ENCODE peak calls at places on chromosomes 5 and 9, in five cellular contexts. Z is GM13976; Q is IMR-90; Y is CD8-positive, alpha-beta T cell; K is endodermal cell. V is an unnamed sample.

GRCh38 chr5:147534172-147534951 is 24.5 kb upstream of the DPYSL3 start:
- DNase-seq in Z (no peak), Q (peak; percentile 77), Y (no peak), K (no peak), V (no peak)

GRCh38 chr5:180021900-180022299 is 49.7 kb downstream of the RNF130 start:
- DNase-seq in Z (no peak), Q (no peak), Y (no peak), K (no peak), V (no peak)

GRCh38 chr5:109865636-109866035 is 175.9 kb downstream of the MAN2A1 start:
- DNase-seq in Z (no peak), Q (peak; percentile 98), Y (no peak), K (no peak), V (no peak)

GRCh38 chr9:111163738-111164399 is 125.6 kb upstream of the LPAR1 start:
- DNase-seq in Z (no peak), Q (peak; percentile 7), Y (no peak), K (no peak), V (no peak)

GRCh38 chr9:111872886-111873285 is 23.7 kb upstream of the UGCG start:
- DNase-seq in Z (no peak), Q (no peak), Y (no peak), K (peak; percentile 76), V (no peak)

GRCh38 chr5:7872517-7873149 is 3.7 kb downstream of the MTRR start:
- DNase-seq in Z (no peak), Q (peak; percentile 45), Y (no peak), K (no peak), V (no peak)

GRCh38 chr9:108704156-108704852 is 151.5 kb downstream of the ACTL7B start:
- DNase-seq in Z (no peak), Q (no peak), Y (no peak), K (no peak), V (no peak)

GRCh38 chr5:175337680-175338079 is 106.3 kb downstream of the DRD1 start:
- DNase-seq in Z (no peak), Q (no peak), Y (no peak), K (no peak), V (no peak)

GRCh38 chr5:40171971-40172370 is 507.7 kb upstream of the PTGER4 start:
- DNase-seq in Z (no peak), Q (peak; percentile 81), Y (no peak), K (no peak), V (no peak)

GRCh38 chr5:64628901-64629300 is 61.4 kb upstream of the SHISAL2B start:
- DNase-seq in Z (no peak), Q (peak; percentile 31), Y (no peak), K (no peak), V (no peak)

GRCh38 chr5:6583049-6583880 is 49.6 kb downstream of the NSUN2 start:
- DNase-seq in Z (peak; percentile 75), Q (no peak), Y (no peak), K (peak; percentile 80), V (peak; percentile 76)

GRCh38 chr9:132672413-132672690 is 2.1 kb downstream of the GTF3C4 start:
- DNase-seq in Z (no peak), Q (peak; percentile 26), Y (no peak), K (no peak), V (no peak)

GRCh38 chr9:132674485-132674884 is 4.2 kb downstream of the GTF3C4 start:
- DNase-seq in Z (no peak), Q (no peak), Y (no peak), K (no peak), V (no peak)

GRCh38 chr9:132670816-132671371 is 630 bp downstream of the GTF3C4 start:
- DNase-seq in Z (no peak), Q (peak; percentile 13), Y (peak; percentile 43), K (peak; percentile 74), V (peak; percentile 55)

GRCh38 chr9:132671620-132672412 is 1.6 kb downstream of the GTF3C4 start:
- DNase-seq in Z (no peak), Q (peak; percentile 47), Y (no peak), K (no peak), V (no peak)

DNA sequence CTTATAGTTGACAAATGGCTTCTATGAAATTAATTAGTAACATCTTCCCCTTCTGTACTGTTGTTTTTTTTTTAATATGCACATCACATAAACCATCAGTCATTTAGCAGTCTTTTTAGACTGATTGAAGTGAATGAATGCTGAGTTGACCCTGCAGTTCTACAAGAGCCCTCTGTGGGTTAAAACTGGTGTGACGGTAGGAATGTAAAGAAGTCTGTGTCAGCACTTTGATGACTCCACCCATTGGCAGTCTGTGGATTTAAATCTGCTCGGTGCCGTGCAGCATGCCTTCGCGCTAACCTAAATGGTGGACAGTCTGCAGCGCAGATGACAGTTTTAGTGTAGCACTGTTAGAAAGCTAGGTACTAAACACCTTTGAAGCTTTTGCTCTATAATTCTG is 3.1 kb downstream of the GTF3C4 start:
- DNase-seq in Z (no peak), Q (peak; percentile 43), Y (no peak), K (no peak), V (peak; percentile 14)
- TF ChIP-seq CTCF in Z (no peak), Q (no peak), Y (no peak), K (peak; percentile 49), V (no peak)

GRCh38 chr5:58239731-58240130 is 220.2 kb downstream of the PLK2 start:
- DNase-seq in Z (no peak), Q (no peak), Y (no peak), K (no peak), V (no peak)

GRCh38 chr5:58240286-58240685 is 219.6 kb downstream of the PLK2 start:
- DNase-seq in Z (no peak), Q (peak; percentile 87), Y (no peak), K (no peak), V (no peak)

GRCh38 chr5:58235279-58235678 is 224.6 kb downstream of the PLK2 start:
- DNase-seq in Z (no peak), Q (peak; percentile 43), Y (no peak), K (no peak), V (no peak)

GRCh38 chr5:58239075-58239474 is 220.8 kb downstream of the PLK2 start:
- DNase-seq in Z (no peak), Q (no peak), Y (no peak), K (no peak), V (peak; percentile 4)

DNA sequence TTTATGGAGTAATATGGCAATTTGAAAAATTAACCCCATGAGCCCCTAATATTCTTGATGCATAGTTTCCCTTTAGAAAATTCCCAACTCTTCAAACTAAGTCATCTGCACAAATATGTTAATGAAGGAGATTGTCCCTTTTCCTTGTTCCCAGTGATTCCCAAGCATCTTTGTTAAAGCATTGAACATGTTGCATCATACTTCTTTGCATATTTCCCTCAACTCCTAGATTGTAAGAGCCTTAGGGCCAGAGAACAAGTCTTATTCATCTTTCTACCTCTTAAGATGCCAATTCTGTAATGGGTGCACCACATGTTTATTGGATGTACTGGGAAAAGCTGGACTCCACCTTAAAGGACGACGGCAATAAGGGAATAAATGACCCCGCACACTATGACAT is 223.4 kb downstream of the PLK2 start:
- DNase-seq in Z (no peak), Q (no peak), Y (no peak), K (no peak), V (no peak)
- TF ChIP-seq CTCF in Z (no peak), Q (no peak), Y (no peak), K (no peak), V (no peak)

DNA sequence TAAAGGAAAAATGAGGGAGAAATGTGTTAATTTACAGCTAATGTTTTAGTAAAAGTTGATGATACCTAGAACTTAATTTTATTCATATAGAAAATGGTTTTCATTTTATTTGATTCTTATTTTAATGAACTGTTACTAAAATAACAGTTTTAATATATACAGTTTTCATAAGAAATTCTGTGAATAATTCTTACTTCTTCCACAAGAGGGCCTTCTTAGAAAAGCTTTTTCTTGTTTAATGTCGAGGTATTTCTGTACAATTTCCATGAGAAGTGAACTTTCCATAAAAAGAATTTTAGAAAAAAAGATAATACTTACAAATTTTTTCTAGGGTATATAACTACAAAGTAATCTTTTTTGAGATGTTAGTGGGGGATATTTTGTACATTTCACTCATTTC is 73.9 kb downstream of the KLF9 start:
- DNase-seq in Z (peak; percentile 32), Q (peak; percentile 57), Y (no peak), K (no peak), V (no peak)
- TF ChIP-seq CTCF in Z (no peak), Q (peak; percentile 55), Y (peak; percentile 85), K (peak; percentile 72), V (no peak)

GRCh38 chr5:75048457-75048953 is 3.9 kb downstream of the GCNT4 start:
- DNase-seq in Z (peak; percentile 25), Q (peak; percentile 37), Y (no peak), K (no peak), V (peak; percentile 42)

GRCh38 chr5:75052461-75053285 is at the start of gene GCNT4:
- DNase-seq in Z (peak; percentile 55), Q (peak; percentile 36), Y (peak; percentile 57), K (peak; percentile 81), V (peak; percentile 52)

GRCh38 chr5:75051217-75051751 is 1.1 kb downstream of the GCNT4 start:
- DNase-seq in Z (no peak), Q (no peak), Y (peak; percentile 49), K (peak; percentile 67), V (no peak)

GRCh38 chr5:75049581-75050274 is 2.6 kb downstream of the GCNT4 start:
- DNase-seq in Z (peak; percentile 54), Q (peak; percentile 62), Y (peak; percentile 70), K (peak; percentile 89), V (peak; percentile 68)

GRCh38 chr5:75050415-75050814 is 1.9 kb downstream of the GCNT4 start:
- DNase-seq in Z (no peak), Q (no peak), Y (peak; percentile 23), K (peak; percentile 84), V (no peak)
- TF ChIP-seq CTCF in Z (no peak), Q (peak; percentile 34), Y (no peak), K (peak; percentile 54), V (no peak)

DNA sequence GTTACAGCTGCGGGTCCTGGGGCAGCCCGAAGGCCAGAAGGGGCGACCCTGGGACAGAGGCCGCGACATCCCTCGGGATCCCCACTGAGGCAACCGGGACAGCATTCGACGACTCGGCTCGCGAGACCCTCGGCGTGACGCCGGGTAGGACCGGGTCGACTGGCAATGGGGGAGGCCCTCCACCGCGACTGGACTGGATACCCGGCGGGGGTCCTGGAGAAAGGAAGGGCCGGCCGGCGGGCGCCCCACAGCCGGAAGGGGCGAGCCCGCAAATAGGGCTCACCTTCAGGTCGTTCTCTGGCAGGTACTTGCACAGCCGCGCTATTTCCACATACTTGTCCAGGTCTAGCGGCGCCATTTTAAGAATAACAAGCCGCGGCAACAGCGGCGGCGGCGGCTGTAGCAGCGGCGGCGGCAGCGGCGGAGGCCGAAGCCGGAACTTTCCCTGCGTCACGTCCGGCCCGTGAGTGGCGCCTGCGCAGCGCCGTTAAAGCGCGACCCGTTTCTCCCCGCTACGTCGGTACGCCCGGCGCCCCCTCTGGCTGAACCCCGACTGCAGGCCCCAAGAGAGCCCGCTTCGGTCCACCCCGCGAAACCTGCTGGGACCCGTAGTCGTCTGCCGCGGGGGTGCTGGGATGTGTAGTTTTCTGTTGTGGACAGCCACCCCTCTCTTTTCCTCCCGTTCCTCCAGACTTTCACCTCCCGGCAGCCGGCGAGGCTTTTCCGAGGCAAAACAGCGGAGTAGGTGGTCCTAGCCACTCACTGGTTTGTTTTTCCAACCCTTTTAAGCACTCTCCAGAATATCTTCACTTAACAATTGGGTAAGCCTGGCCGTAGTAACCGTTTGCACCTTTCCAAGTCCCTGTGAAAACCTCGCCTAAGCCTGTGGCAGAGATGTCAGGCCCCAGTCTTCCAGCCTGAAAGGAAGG is at the start of gene PPP6C:
- DNase-seq in Z (peak; percentile 98), Q (peak; percentile 95), Y (peak; percentile 99), K (peak; percentile 98), V (peak; percentile 96)
- TF ChIP-seq CTCF in Z (peak; percentile 91), Q (peak; percentile 87), Y (peak; percentile 63), K (peak; percentile 71), V (peak; percentile 77)